ENCODE peak calls at places on chromosomes 13 and 19, in ten cellular contexts. Z is stomach, J is AG04449, L is colonic mucosa, T is lower leg skin, D is fibroblast of pulmonary artery, Q is fibroblast of mammary gland, F is hepatocyte, Y is omental fat pad, R is endodermal cell. U is an unnamed sample.

GRCh38 chr13:81487151-81487550 is 1146.2 kb upstream of the SPRY2 start:
- DNase-seq in F (peak), D (peak), R (peak), Q (peak), L (peak), Z (no peak), J (no peak), Y (no peak), T (no peak), U (no peak)

GRCh38 chr19:45591004-45591637 is 6.5 kb upstream of the OPA3 start:
- DNase-seq in R (peak), Q (peak), F (peak), L (peak), T (no peak), D (no peak), J (no peak), Y (no peak), Z (peak), U (peak)

GRCh38 chr13:48775285-48775684 is 121.6 kb downstream of the CYSLTR2 start:
- DNase-seq in Z (no peak), Q (peak), Y (no peak), L (no peak), J (peak), F (no peak), R (no peak), D (no peak), T (no peak), U (peak)

GRCh38 chr13:59684105-59684504 is 479.6 kb downstream of the DIAPH3 start:
- DNase-seq in L (no peak), F (no peak), R (no peak), T (no peak), J (no peak), Q (no peak), Y (no peak), Z (no peak), D (no peak), U (no peak)

GRCh38 chr19:40616178-40616577 is 15.0 kb downstream of the LTBP4 start:
- DNase-seq in Q (no peak), F (no peak), J (no peak), R (no peak), Y (no peak), T (no peak), Z (no peak), D (no peak), L (no peak), U (no peak)

GRCh38 chr13:64930636-64931035 is 2299.5 kb downstream of the PCDH9 start:
- DNase-seq in R (no peak), D (no peak), Q (no peak), Y (no peak), Z (no peak), L (no peak), J (no peak), T (no peak), F (no peak), U (no peak)

GRCh38 chr13:34913040-34913439 is 29.0 kb upstream of the NBEA start:
- DNase-seq in J (no peak), Y (no peak), Q (peak), F (peak), L (no peak), D (peak), Z (no peak), T (no peak), R (peak), U (no peak)

GRCh38 chr13:49714757-49715156 is 23.5 kb upstream of the EBPL start:
- DNase-seq in T (no peak), J (no peak), R (no peak), Q (no peak), F (no peak), Z (no peak), L (no peak), D (no peak), Y (no peak), U (no peak)

GRCh38 chr19:19110410-19111137 is 27.7 kb downstream of the TMEM161A start:
- DNase-seq in Q (no peak), D (no peak), T (no peak), Y (no peak), R (peak), Z (no peak), F (no peak), L (no peak), J (no peak), U (peak)

GRCh38 chr19:47377208-47377701 is 28.1 kb downstream of the DHX34 start:
- DNase-seq in J (no peak), Y (no peak), D (no peak), Q (no peak), F (no peak), Z (no peak), T (no peak), L (no peak), R (no peak), U (no peak)

GRCh38 chr19:17171874-17172273 is 43.3 kb upstream of the USE1 start:
- DNase-seq in T (no peak), D (no peak), Q (no peak), Z (no peak), Y (no peak), R (no peak), F (no peak), L (no peak), J (no peak), U (no peak)

GRCh38 chr13:40158218-40158617 is 502.8 kb downstream of the COG6 start:
- DNase-seq in L (no peak), Y (no peak), R (no peak), J (no peak), Q (no peak), Z (no peak), D (peak), T (no peak), F (no peak), U (peak)

GRCh38 chr19:30426864-30427263 is 54.7 kb downstream of the ZNF536 start:
- DNase-seq in L (no peak), R (no peak), T (no peak), Q (no peak), Z (no peak), J (no peak), D (no peak), Y (no peak), F (no peak), U (no peak)

GRCh38 chr19:41241859-41242258 is 22.3 kb upstream of the HNRNPUL1 start:
- DNase-seq in L (no peak), T (no peak), Y (no peak), F (no peak), Z (no peak), R (no peak), Q (no peak), J (no peak), D (no peak), U (no peak)

GRCh38 chr13:88281846-88282245 is 610.7 kb downstream of the SLITRK5 start:
- DNase-seq in L (no peak), Z (no peak), R (no peak), Q (no peak), Y (no peak), F (no peak), D (no peak), T (no peak), J (no peak), U (no peak)

GRCh38 chr19:17346109-17346671 is 8.8 kb downstream of the GTPBP3 start:
- DNase-seq in Y (peak), F (peak), L (peak), J (no peak), Q (peak), R (peak), Z (peak), T (peak), D (peak), U (peak)

GRCh38 chr19:10729406-10729805 is 11.5 kb downstream of the DNM2 start:
- DNase-seq in R (no peak), T (no peak), F (no peak), L (no peak), Q (no peak), Y (no peak), J (no peak), Z (no peak), D (no peak), U (no peak)

GRCh38 chr19:38617764-38618589 is at the start of gene MAP4K1:
- DNase-seq in L (peak), Y (no peak), T (no peak), J (no peak), R (peak), Q (no peak), F (no peak), D (no peak), Z (peak), U (no peak)

GRCh38 chr19:45448887-45449299 is 18.9 kb upstream of the FOSB start:
- DNase-seq in R (no peak), L (no peak), J (no peak), Z (no peak), Q (no peak), Y (no peak), T (no peak), D (no peak), F (no peak), U (peak)

GRCh38 chr13:73859841-73860240 is 274.4 kb downstream of the KLF12 start:
- DNase-seq in D (no peak), Z (no peak), Q (no peak), J (no peak), R (no peak), F (no peak), L (no peak), T (no peak), Y (no peak), U (no peak)

GRCh38 chr19:48815870-48816501 is 5.2 kb upstream of the BCAT2 start:
- DNase-seq in Z (peak), D (no peak), R (no peak), Y (no peak), L (no peak), F (peak), T (no peak), Q (no peak), J (no peak), U (peak)

GRCh38 chr19:46191972-46192371 is 37.6 kb upstream of the IGFL1 start:
- DNase-seq in Z (no peak), J (no peak), F (no peak), L (no peak), D (no peak), R (no peak), Q (no peak), Y (no peak), T (no peak), U (peak)

GRCh38 chr19:55697698-55698097 is 22.7 kb downstream of the EPN1 start:
- DNase-seq in L (no peak), R (peak), Y (no peak), F (no peak), T (no peak), D (no peak), Q (no peak), J (no peak), Z (no peak), U (no peak)

GRCh38 chr13:32881792-32882175 is 134.4 kb upstream of the KL start:
- DNase-seq in L (no peak), Y (no peak), F (no peak), Z (no peak), Q (no peak), D (no peak), T (no peak), J (no peak), R (no peak), U (no peak)

GRCh38 chr13:75645141-75645540 is 9.0 kb downstream of the LMO7 start:
- DNase-seq in J (no peak), D (no peak), T (no peak), F (no peak), Z (no peak), R (no peak), Q (no peak), Y (no peak), L (no peak), U (no peak)

GRCh38 chr13:71758823-71759222 is 108.2 kb downstream of the DACH1 start:
- DNase-seq in D (peak), L (no peak), Q (no peak), F (peak), Y (no peak), R (no peak), J (no peak), T (no peak), Z (no peak), U (no peak)

GRCh38 chr13:95256086-95256485 is 45.2 kb downstream of the ABCC4 start:
- DNase-seq in T (no peak), Z (no peak), Y (no peak), F (no peak), L (no peak), J (peak), R (no peak), Q (peak), D (peak), U (peak)

GRCh38 chr13:25248071-25248470 is 39.2 kb downstream of the MTMR6 start:
- DNase-seq in T (no peak), J (no peak), Z (no peak), R (no peak), Q (no peak), F (no peak), Y (no peak), D (no peak), L (no peak), U (no peak)

GRCh38 chr13:25252229-25252628 is 35.1 kb downstream of the MTMR6 start:
- DNase-seq in F (no peak), D (no peak), L (no peak), Z (no peak), Y (no peak), J (no peak), R (no peak), Q (no peak), T (no peak), U (no peak)

GRCh38 chr13:25247345-25247744 is 39.9 kb downstream of the MTMR6 start:
- DNase-seq in Z (no peak), J (no peak), Y (no peak), Q (no peak), T (no peak), D (no peak), L (no peak), F (no peak), R (no peak), U (no peak)

GRCh38 chr13:25252770-25253169 is 34.5 kb downstream of the MTMR6 start:
- DNase-seq in F (no peak), Y (no peak), L (no peak), J (no peak), Q (no peak), T (no peak), Z (no peak), R (no peak), D (no peak), U (no peak)

DNA sequence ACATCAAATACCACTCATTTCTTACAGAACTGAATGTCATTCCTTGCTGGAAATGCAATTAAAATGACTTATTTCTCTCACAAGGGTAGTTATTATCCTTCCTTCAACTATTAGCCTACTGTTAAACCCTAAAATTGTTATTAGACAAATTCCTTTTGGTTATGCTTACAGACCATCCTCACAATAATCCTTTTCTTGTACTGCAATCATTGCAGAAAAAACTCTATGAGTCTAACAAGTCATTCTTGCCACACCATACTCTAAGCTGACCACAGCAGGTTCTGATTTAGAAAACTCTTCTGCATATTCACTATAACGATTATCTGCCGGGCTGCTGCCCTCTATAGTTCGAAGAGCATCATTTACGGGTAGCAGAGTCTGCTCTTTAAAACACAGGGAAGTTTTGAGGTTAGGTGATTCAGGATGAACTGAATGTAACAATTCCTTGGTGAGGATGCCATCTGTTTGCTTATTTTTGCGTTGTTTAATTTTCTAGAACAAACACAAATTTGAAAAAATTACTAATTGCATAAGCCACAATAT is 38.2 kb downstream of the MTMR6 start:
- DNase-seq in J (no peak), Q (peak), L (no peak), Y (no peak), D (peak), F (peak), R (peak), Z (no peak), T (no peak), U (peak)
- TF ChIP-seq CTCF in J (peak), Q (peak), L (no peak), Y (no peak), D (peak), F (peak), R (peak), Z (no peak), T (no peak), U (peak)

GRCh38 chr19:12779162-12779993 is 4.0 kb upstream of the HOOK2 start:
- DNase-seq in F (peak), R (peak), L (peak), Y (no peak), D (peak), Q (peak), J (no peak), Z (no peak), T (no peak), U (peak)
- TF ChIP-seq CTCF in F (no peak), R (peak), L (no peak), Y (no peak), D (no peak), Q (no peak), J (peak), Z (no peak), T (no peak), U (no peak)

GRCh38 chr13:106922384-106922783 is 354.4 kb upstream of the ARGLU1 start:
- DNase-seq in Q (no peak), F (no peak), Y (no peak), T (no peak), D (no peak), R (no peak), Z (no peak), L (no peak), J (no peak), U (no peak)
- TF ChIP-seq CTCF in Q (no peak), F (peak), Y (no peak), T (no peak), D (no peak), R (no peak), Z (no peak), L (no peak), J (no peak), U (no peak)

GRCh38 chr19:1000095-1000494 is at the start of gene GRIN3B:
- DNase-seq in Z (peak), J (no peak), F (peak), T (no peak), D (peak), Q (peak), R (peak), L (peak), Y (no peak), U (no peak)
- TF ChIP-seq CTCF in Z (no peak), J (peak), F (peak), T (no peak), D (peak), Q (peak), R (peak), L (no peak), Y (no peak), U (peak)

GRCh38 chr19:13058951-13059660 is 43.6 kb downstream of the LYL1 start:
- DNase-seq in R (peak), Y (no peak), Q (peak), J (no peak), L (no peak), D (no peak), T (no peak), F (no peak), Z (no peak), U (no peak)
- TF ChIP-seq CTCF in R (peak), Y (no peak), Q (peak), J (peak), L (no peak), D (no peak), T (no peak), F (no peak), Z (no peak), U (no peak)

GRCh38 chr19:36973021-36973843 is 57.1 kb downstream of the ZNF568 start:
- DNase-seq in R (peak), Y (peak), J (no peak), T (peak), L (peak), Q (peak), D (peak), F (no peak), Z (peak), U (peak)
- TF ChIP-seq CTCF in R (peak), Y (no peak), J (peak), T (no peak), L (peak), Q (peak), D (peak), F (no peak), Z (no peak), U (peak)